ENCODE peak calls at places on chromosomes 6 and 20, in six cellular contexts. One of them, this sample, is unnamed.

GRCh38 chr6:126812651-126813050 is 305.8 kb upstream of the RSPO3 start:
- DNase-seq in K562: no peak
- DNase-seq in SK-N-SH: no peak
- DNase-seq in HepG2: no peak
- DNase-seq in GM12878: no peak
- DNase-seq in A549: no peak
- DNase-seq in this sample: no peak

GRCh38 chr6:119043783-119044182 is 34.7 kb downstream of the FAM184A start:
- DNase-seq in A549: no peak
- DNase-seq in SK-N-SH: no peak
- DNase-seq in HepG2: no peak
- DNase-seq in GM12878: no peak
- DNase-seq in K562: no peak
- DNase-seq in this sample: no peak

GRCh38 chr20:2386516-2387179 is 5.9 kb downstream of the TGM6 start:
- DNase-seq in SK-N-SH: no peak
- DNase-seq in GM12878: no peak
- DNase-seq in A549: no peak
- DNase-seq in HepG2: no peak
- DNase-seq in K562: no peak
- DNase-seq in this sample: peak

GRCh38 chr20:24910461-24910860 is 38.6 kb upstream of the CST7 start:
- DNase-seq in K562: no peak
- DNase-seq in A549: no peak
- DNase-seq in GM12878: no peak
- DNase-seq in SK-N-SH: no peak
- DNase-seq in HepG2: no peak
- DNase-seq in this sample: no peak

GRCh38 chr6:129141499-129141898 is 258.6 kb downstream of the LAMA2 start:
- DNase-seq in K562: no peak
- DNase-seq in A549: no peak
- DNase-seq in HepG2: no peak
- DNase-seq in GM12878: no peak
- DNase-seq in SK-N-SH: no peak
- DNase-seq in this sample: peak

GRCh38 chr20:38827770-38828281 is 22.3 kb downstream of the PPP1R16B start:
- DNase-seq in GM12878: no peak
- DNase-seq in A549: no peak
- DNase-seq in HepG2: no peak
- DNase-seq in K562: no peak
- DNase-seq in SK-N-SH: no peak
- DNase-seq in this sample: no peak

GRCh38 chr20:48668451-48668946 is 159.3 kb downstream of the PREX1 start:
- DNase-seq in SK-N-SH: peak
- DNase-seq in A549: no peak
- DNase-seq in HepG2: peak
- DNase-seq in K562: no peak
- DNase-seq in GM12878: no peak
- DNase-seq in this sample: no peak

GRCh38 chr6:31004285-31004684 is 6.0 kb upstream of the MUC22 start:
- DNase-seq in SK-N-SH: no peak
- DNase-seq in A549: peak
- DNase-seq in K562: no peak
- DNase-seq in HepG2: no peak
- DNase-seq in GM12878: no peak
- DNase-seq in this sample: no peak

GRCh38 chr6:125886914-125887313 is 69.7 kb upstream of the HINT3 start:
- DNase-seq in A549: no peak
- DNase-seq in GM12878: no peak
- DNase-seq in K562: no peak
- DNase-seq in HepG2: no peak
- DNase-seq in SK-N-SH: no peak
- DNase-seq in this sample: no peak

GRCh38 chr6:72946766-72947165 is 278.5 kb downstream of the KHDC1L start:
- DNase-seq in GM12878: no peak
- DNase-seq in K562: no peak
- DNase-seq in HepG2: peak
- DNase-seq in SK-N-SH: no peak
- DNase-seq in A549: peak
- DNase-seq in this sample: peak

GRCh38 chr6:113414511-113414910 is 442.6 kb upstream of the MARCKS start:
- DNase-seq in K562: no peak
- DNase-seq in GM12878: no peak
- DNase-seq in A549: peak
- DNase-seq in SK-N-SH: peak
- DNase-seq in HepG2: peak
- DNase-seq in this sample: peak

GRCh38 chr6:82364087-82365010 is 732 bp downstream of the TPBG start:
- DNase-seq in HepG2: no peak
- DNase-seq in A549: peak
- DNase-seq in SK-N-SH: peak
- DNase-seq in K562: no peak
- DNase-seq in GM12878: no peak
- DNase-seq in this sample: peak

GRCh38 chr6:74654296-74654695 is 551.6 kb downstream of the COL12A1 start:
- DNase-seq in HepG2: no peak
- DNase-seq in GM12878: no peak
- DNase-seq in K562: no peak
- DNase-seq in A549: no peak
- DNase-seq in SK-N-SH: no peak
- DNase-seq in this sample: no peak

GRCh38 chr6:140460267-140460666 is 1085.8 kb upstream of the CITED2 start:
- DNase-seq in GM12878: no peak
- DNase-seq in SK-N-SH: no peak
- DNase-seq in K562: no peak
- DNase-seq in A549: no peak
- DNase-seq in HepG2: no peak
- DNase-seq in this sample: no peak

GRCh38 chr6:51892750-51893149 is 194.7 kb downstream of the PKHD1 start:
- DNase-seq in A549: no peak
- DNase-seq in SK-N-SH: no peak
- DNase-seq in K562: no peak
- DNase-seq in HepG2: no peak
- DNase-seq in GM12878: no peak
- DNase-seq in this sample: no peak

GRCh38 chr6:148736779-148737412 is 9.9 kb upstream of the UST start:
- DNase-seq in SK-N-SH: no peak
- DNase-seq in HepG2: no peak
- DNase-seq in K562: no peak
- DNase-seq in A549: no peak
- DNase-seq in GM12878: no peak
- DNase-seq in this sample: no peak

GRCh38 chr20:60491261-60491660 is 533.0 kb downstream of the CDH26 start:
- DNase-seq in K562: no peak
- DNase-seq in GM12878: no peak
- DNase-seq in SK-N-SH: no peak
- DNase-seq in A549: no peak
- DNase-seq in HepG2: no peak
- DNase-seq in this sample: no peak

GRCh38 chr20:46275091-46275490 is 33.2 kb downstream of the CDH22 start:
- DNase-seq in HepG2: no peak
- DNase-seq in SK-N-SH: no peak
- DNase-seq in K562: no peak
- DNase-seq in GM12878: no peak
- DNase-seq in A549: no peak
- DNase-seq in this sample: no peak

DNA sequence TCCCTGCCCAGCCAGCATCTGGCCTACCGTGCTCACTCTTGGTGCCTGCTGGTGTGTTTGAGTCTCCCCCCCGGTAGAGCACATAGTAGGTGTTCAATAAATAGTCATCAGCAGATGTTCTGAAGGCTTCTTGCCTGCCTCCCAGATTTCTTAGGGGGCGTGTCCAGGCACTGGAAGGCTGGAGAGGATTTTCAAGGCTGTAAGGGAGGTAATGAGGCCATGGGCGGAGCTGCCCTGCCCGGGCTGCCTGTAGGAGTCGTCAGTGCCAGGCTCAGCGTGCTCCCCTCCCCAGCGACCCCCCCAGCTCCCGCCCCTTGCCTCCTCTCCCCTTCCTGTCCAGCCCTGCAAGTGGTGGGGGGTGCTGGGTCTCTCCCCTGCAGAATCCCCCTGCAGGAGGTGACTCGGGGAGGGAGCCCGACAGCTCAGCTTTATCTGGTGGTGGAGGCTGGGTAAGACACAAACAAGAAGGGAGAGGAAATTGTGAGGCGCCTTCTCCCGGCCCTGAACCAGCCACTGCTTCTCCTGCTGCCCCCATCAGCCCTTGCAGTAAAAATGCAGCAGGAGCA is 55.9 kb downstream of the BCAS4 start:
- DNase-seq in GM12878: no peak
- DNase-seq in A549: no peak
- DNase-seq in HepG2: no peak
- DNase-seq in SK-N-SH: no peak
- DNase-seq in K562: no peak
- DNase-seq in this sample: no peak
- TF ChIP-seq SMC3 in GM12878: no peak
- TF ChIP-seq SMC3 in A549: no peak
- TF ChIP-seq SMC3 in HepG2: no peak
- TF ChIP-seq SMC3 in SK-N-SH: no peak
- TF ChIP-seq SMC3 in K562: no peak
- TF ChIP-seq SMC3 in this sample: no peak

DNA sequence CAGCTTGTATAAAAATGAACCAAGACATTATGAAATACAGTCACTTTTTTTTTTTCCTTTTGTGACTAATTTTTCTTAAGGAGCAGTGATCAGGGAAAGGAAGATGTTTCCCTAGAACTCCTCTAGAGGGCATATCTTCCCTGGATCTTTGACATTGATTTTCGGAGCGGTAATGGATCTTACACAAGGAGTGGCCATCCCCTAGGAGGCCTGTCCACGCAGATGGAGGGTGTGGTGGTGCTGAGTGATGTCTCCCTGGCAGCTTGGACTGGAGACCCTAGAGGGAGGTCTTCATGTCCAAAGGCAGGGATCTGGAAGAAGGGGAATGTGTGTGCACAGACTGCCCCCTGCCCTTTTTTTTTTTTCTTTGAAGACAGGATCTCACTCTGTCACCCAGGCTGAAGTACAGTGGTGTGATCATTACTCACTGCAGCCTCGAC is 7.0 kb upstream of the KIFC1 start:
- DNase-seq in A549: peak
- DNase-seq in SK-N-SH: no peak
- DNase-seq in GM12878: no peak
- DNase-seq in K562: peak
- DNase-seq in HepG2: no peak
- DNase-seq in this sample: peak
- TF ChIP-seq SMC3 in A549: no peak
- TF ChIP-seq SMC3 in SK-N-SH: no peak
- TF ChIP-seq SMC3 in GM12878: no peak
- TF ChIP-seq SMC3 in K562: no peak
- TF ChIP-seq SMC3 in HepG2: no peak
- TF ChIP-seq SMC3 in this sample: peak

DNA sequence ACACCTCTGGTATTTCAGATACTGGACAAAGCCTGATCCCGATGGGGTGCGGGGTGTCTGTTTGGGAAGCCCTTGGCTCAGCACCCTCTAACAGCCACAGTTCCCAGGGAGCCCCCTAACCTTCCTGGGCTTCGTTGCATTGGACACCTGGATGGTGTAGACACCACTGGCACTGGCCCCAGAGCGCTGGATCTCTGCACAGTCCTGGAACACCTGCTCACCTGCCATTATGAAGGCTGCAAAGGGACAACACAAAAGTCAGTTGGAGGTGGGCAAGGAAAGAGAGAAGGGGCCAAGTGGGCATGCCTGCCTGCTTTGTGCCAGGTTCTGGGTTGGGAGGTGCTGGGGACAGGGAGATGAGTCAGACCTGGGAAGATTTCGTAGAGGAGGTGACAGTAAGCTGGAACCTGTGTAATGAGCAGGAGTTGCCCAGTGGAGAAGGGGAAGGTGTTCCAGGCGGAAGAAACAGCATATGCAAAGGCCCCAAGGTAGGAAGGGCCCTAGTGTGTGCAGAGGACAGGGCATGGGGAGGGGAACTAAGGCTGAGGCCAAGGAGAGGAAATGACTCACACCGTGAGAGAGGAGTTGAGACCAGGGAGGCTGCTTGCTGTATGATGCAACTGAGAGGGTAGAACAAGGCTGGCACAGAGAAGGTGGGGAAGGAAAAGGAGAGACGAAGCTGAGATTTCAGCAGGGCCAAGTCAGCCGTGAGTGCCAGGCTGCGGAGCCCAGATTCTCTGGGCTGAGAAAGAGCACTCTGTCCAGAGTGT is 34.9 kb downstream of the ANGPT4 start:
- DNase-seq in A549: peak
- DNase-seq in HepG2: no peak
- DNase-seq in K562: no peak
- DNase-seq in GM12878: peak
- DNase-seq in SK-N-SH: no peak
- DNase-seq in this sample: peak
- TF ChIP-seq SMC3 in A549: no peak
- TF ChIP-seq SMC3 in HepG2: no peak
- TF ChIP-seq SMC3 in K562: no peak
- TF ChIP-seq SMC3 in GM12878: no peak
- TF ChIP-seq SMC3 in SK-N-SH: no peak
- TF ChIP-seq SMC3 in this sample: no peak

DNA sequence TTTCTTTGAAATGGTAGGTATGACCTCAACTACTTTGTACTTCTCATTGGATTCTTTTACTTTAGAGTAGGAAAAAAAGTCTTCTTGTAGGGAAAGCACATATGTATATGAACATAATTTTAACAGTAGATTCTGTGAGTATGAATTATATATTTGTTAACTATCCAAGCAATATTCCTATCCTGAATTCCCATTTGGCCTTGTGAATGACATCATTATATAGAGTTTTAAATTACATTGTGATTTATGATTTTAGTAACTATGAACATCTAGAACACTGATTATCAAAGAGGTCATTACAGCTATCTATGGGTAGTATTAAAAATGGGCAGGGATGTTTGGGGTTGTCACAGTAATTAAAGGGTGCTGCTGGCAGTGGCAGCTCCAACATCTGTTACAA is 163.9 kb upstream of the TFAP2D start:
- DNase-seq in HepG2: no peak
- DNase-seq in SK-N-SH: no peak
- DNase-seq in K562: no peak
- DNase-seq in A549: no peak
- DNase-seq in GM12878: no peak
- DNase-seq in this sample: no peak
- TF ChIP-seq SMC3 in HepG2: no peak
- TF ChIP-seq SMC3 in SK-N-SH: no peak
- TF ChIP-seq SMC3 in K562: no peak
- TF ChIP-seq SMC3 in A549: no peak
- TF ChIP-seq SMC3 in GM12878: no peak
- TF ChIP-seq SMC3 in this sample: no peak

This sample was measured in IMR-90.